ENCODE peak calls at places on chromosome 21, in nine cellular contexts. One of them, this sample, is unnamed.

GRCh38 chr21:39348040-39348354 is 891 bp downstream of the HMGN1 start:
- DNase-seq in psoas muscle: no peak
- DNase-seq in endothelial cell: no peak
- DNase-seq in HFFc6: peak; percentile 5
- DNase-seq in Peyer's patch: no peak
- DNase-seq in ovary: no peak
- DNase-seq in prostate gland: no peak
- DNase-seq in activated B cell treated with CpG ODN at 0.5 μM for 24 hours: no peak
- DNase-seq in PC-9: no peak
- DNase-seq in this sample: no peak

GRCh38 chr21:32004281-32004680 is 131.5 kb downstream of the HUNK start:
- DNase-seq in PC-9: no peak
- DNase-seq in activated B cell treated with CpG ODN at 0.5 μM for 24 hours: no peak
- DNase-seq in Peyer's patch: no peak
- DNase-seq in endothelial cell: no peak
- DNase-seq in prostate gland: no peak
- DNase-seq in ovary: no peak
- DNase-seq in psoas muscle: no peak
- DNase-seq in HFFc6: no peak
- DNase-seq in this sample: no peak

GRCh38 chr21:38037416-38037815 is 121.2 kb upstream of the KCNJ6 start:
- DNase-seq in psoas muscle: no peak
- DNase-seq in prostate gland: no peak
- DNase-seq in ovary: no peak
- DNase-seq in activated B cell treated with CpG ODN at 0.5 μM for 24 hours: no peak
- DNase-seq in Peyer's patch: no peak
- DNase-seq in PC-9: no peak
- DNase-seq in HFFc6: no peak
- DNase-seq in endothelial cell: no peak
- DNase-seq in this sample: no peak

GRCh38 chr21:34974162-34974981 is 74.7 kb downstream of the RUNX1 start:
- DNase-seq in endothelial cell: no peak
- DNase-seq in PC-9: no peak
- DNase-seq in activated B cell treated with CpG ODN at 0.5 μM for 24 hours: no peak
- DNase-seq in HFFc6: no peak
- DNase-seq in ovary: no peak
- DNase-seq in Peyer's patch: no peak
- DNase-seq in prostate gland: no peak
- DNase-seq in psoas muscle: no peak
- DNase-seq in this sample: no peak

GRCh38 chr21:21688877-21689276 is 690.7 kb downstream of the NCAM2 start:
- DNase-seq in endothelial cell: peak; percentile 31
- DNase-seq in activated B cell treated with CpG ODN at 0.5 μM for 24 hours: no peak
- DNase-seq in prostate gland: no peak
- DNase-seq in Peyer's patch: no peak
- DNase-seq in ovary: no peak
- DNase-seq in psoas muscle: no peak
- DNase-seq in HFFc6: peak; percentile 36
- DNase-seq in PC-9: no peak
- DNase-seq in this sample: no peak

GRCh38 chr21:40759061-40759460 is 87.9 kb downstream of the DSCAM start:
- DNase-seq in HFFc6: no peak
- DNase-seq in Peyer's patch: no peak
- DNase-seq in activated B cell treated with CpG ODN at 0.5 μM for 24 hours: no peak
- DNase-seq in psoas muscle: no peak
- DNase-seq in prostate gland: no peak
- DNase-seq in endothelial cell: no peak
- DNase-seq in ovary: no peak
- DNase-seq in PC-9: no peak
- DNase-seq in this sample: no peak

GRCh38 chr21:15788847-15789548 is 59.2 kb downstream of the USP25 start:
- DNase-seq in activated B cell treated with CpG ODN at 0.5 μM for 24 hours: no peak
- DNase-seq in Peyer's patch: no peak
- DNase-seq in HFFc6: peak; percentile 15
- DNase-seq in endothelial cell: no peak
- DNase-seq in ovary: no peak
- DNase-seq in psoas muscle: no peak
- DNase-seq in PC-9: no peak
- DNase-seq in prostate gland: no peak
- DNase-seq in this sample: no peak

GRCh38 chr21:24955275-24955961 is 651.9 kb downstream of the MRPL39 start:
- DNase-seq in PC-9: no peak
- DNase-seq in activated B cell treated with CpG ODN at 0.5 μM for 24 hours: no peak
- DNase-seq in Peyer's patch: no peak
- DNase-seq in prostate gland: no peak
- DNase-seq in psoas muscle: no peak
- DNase-seq in ovary: no peak
- DNase-seq in endothelial cell: no peak
- DNase-seq in HFFc6: no peak
- DNase-seq in this sample: no peak

DNA sequence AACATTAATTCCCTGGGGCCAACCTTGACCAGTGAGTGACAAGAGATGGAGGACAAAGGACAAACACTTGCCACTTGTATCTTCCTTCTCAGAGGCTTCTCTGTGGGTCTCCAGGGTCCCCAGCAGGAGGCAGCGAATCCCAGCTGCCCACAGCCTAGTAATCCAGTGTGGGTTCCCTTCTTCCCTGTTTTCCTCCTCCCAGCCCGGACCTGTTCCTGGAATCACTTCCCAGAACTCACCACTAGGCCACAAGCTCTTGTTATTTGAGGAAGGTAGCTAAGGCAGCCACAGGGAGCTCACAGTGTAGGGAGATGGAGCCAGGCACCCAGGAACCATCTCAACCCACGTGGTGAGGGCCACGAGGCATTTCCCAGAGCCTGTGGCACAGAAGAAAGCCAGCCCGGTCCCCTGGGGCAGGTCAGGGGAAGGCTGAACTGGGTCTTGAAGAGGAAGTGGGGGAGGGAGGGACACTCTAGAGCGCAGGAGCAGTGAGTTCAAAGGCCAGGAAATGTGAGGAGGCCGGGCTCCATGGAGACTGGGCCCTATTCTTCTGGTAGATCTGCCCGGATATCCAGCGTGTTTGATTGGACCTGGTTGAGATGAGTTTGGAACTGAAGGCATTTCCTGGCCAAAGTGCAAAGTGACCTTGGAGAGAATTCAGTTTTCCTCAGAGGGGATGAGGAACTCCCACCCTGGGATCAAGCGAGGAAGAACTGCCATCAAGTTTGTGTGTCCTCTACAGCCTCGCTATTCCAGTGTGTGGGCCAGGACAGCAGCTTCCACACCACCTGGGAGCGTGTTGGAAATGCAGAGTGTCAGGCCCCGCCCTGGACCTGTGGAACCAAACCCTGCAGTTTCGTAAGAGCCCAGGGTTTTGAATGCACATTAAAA is 20.3 kb upstream of the C2CD2 start:
- DNase-seq in endothelial cell: no peak
- DNase-seq in ovary: no peak
- DNase-seq in Peyer's patch: no peak
- DNase-seq in psoas muscle: peak; percentile 32
- DNase-seq in PC-9: no peak
- DNase-seq in HFFc6: no peak
- DNase-seq in prostate gland: no peak
- DNase-seq in activated B cell treated with CpG ODN at 0.5 μM for 24 hours: no peak
- DNase-seq in this sample: peak; percentile 25
- TF ChIP-seq CTCF in endothelial cell: peak; percentile 44
- TF ChIP-seq CTCF in ovary: no peak
- TF ChIP-seq CTCF in Peyer's patch: no peak
- TF ChIP-seq CTCF in psoas muscle: no peak
- TF ChIP-seq CTCF in PC-9: no peak
- TF ChIP-seq CTCF in HFFc6: peak; percentile 54
- TF ChIP-seq CTCF in prostate gland: no peak
- TF ChIP-seq CTCF in activated B cell treated with CpG ODN at 0.5 μM for 24 hours: no peak
- TF ChIP-seq CTCF in this sample: no peak

GRCh38 chr21:44532712-44533111 is 7.3 kb downstream of the KRTAP10-1 start:
- DNase-seq in HFFc6: no peak
- DNase-seq in PC-9: no peak
- DNase-seq in prostate gland: no peak
- DNase-seq in endothelial cell: no peak
- DNase-seq in activated B cell treated with CpG ODN at 0.5 μM for 24 hours: no peak
- DNase-seq in psoas muscle: no peak
- DNase-seq in ovary: no peak
- DNase-seq in Peyer's patch: no peak
- DNase-seq in this sample: no peak

GRCh38 chr21:44532165-44532564 is 7.8 kb downstream of the KRTAP10-1 start:
- DNase-seq in activated B cell treated with CpG ODN at 0.5 μM for 24 hours: no peak
- DNase-seq in ovary: no peak
- DNase-seq in psoas muscle: no peak
- DNase-seq in prostate gland: no peak
- DNase-seq in PC-9: no peak
- DNase-seq in endothelial cell: no peak
- DNase-seq in HFFc6: no peak
- DNase-seq in Peyer's patch: no peak
- DNase-seq in this sample: no peak

GRCh38 chr21:44533121-44533890 is 6.7 kb downstream of the KRTAP10-1 start:
- DNase-seq in psoas muscle: no peak
- DNase-seq in activated B cell treated with CpG ODN at 0.5 μM for 24 hours: peak; percentile 9
- DNase-seq in prostate gland: no peak
- DNase-seq in ovary: no peak
- DNase-seq in Peyer's patch: no peak
- DNase-seq in HFFc6: no peak
- DNase-seq in endothelial cell: no peak
- DNase-seq in PC-9: no peak
- DNase-seq in this sample: no peak

GRCh38 chr21:44534688-44535087 is 5.3 kb downstream of the KRTAP10-1 start:
- DNase-seq in prostate gland: no peak
- DNase-seq in HFFc6: no peak
- DNase-seq in psoas muscle: no peak
- DNase-seq in endothelial cell: no peak
- DNase-seq in PC-9: no peak
- DNase-seq in Peyer's patch: no peak
- DNase-seq in ovary: no peak
- DNase-seq in activated B cell treated with CpG ODN at 0.5 μM for 24 hours: no peak
- DNase-seq in this sample: no peak

DNA sequence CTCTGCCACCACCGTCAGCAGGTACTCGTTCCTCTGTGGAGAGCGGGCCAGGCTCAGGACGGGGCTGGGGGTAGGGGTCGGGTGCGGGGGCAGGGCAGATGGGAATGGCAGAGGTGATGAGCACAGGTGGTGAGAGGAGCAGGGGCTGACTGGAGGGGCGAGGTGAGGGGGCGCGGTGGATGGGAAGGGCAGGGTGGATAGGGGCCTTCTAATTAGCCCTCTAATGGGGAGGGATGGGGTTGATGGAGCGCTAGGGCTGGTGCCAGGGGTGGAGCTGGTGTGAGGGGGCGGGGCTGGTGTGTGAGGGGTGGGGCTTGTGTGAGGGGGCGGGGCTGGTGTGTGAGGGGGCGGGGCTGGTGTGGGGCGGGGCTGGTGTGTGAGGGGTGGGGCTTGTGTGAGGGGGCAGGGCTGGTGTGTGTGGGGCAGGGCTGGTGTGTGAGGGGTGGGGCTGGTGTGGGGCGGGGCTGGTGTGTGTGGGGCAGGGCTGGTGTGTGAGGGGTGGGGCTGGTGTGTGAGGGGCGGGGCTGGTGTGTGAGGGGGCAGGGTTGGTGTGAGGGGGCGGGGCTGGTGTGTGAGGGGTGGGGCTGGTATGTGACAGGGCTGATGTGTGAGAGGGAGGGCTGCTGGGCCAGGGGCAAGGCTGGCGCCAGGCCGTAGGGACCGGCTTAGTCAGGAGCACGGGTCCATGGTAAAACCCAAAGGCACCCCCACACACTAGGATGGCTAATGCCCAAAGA is 5.9 kb downstream of the KRTAP10-1 start:
- DNase-seq in activated B cell treated with CpG ODN at 0.5 μM for 24 hours: peak; percentile 3
- DNase-seq in prostate gland: no peak
- DNase-seq in PC-9: no peak
- DNase-seq in psoas muscle: no peak
- DNase-seq in Peyer's patch: no peak
- DNase-seq in HFFc6: no peak
- DNase-seq in ovary: no peak
- DNase-seq in endothelial cell: no peak
- DNase-seq in this sample: no peak
- TF ChIP-seq CTCF in activated B cell treated with CpG ODN at 0.5 μM for 24 hours: no peak
- TF ChIP-seq CTCF in prostate gland: no peak
- TF ChIP-seq CTCF in PC-9: no peak
- TF ChIP-seq CTCF in psoas muscle: no peak
- TF ChIP-seq CTCF in Peyer's patch: no peak
- TF ChIP-seq CTCF in HFFc6: no peak
- TF ChIP-seq CTCF in ovary: no peak
- TF ChIP-seq CTCF in endothelial cell: no peak
- TF ChIP-seq CTCF in this sample: no peak

GRCh38 chr21:44873356-44874239 is at the start of gene PTTG1IP:
- DNase-seq in ovary: peak; percentile 99
- DNase-seq in PC-9: peak; percentile 86
- DNase-seq in endothelial cell: peak; percentile 99
- DNase-seq in Peyer's patch: peak; percentile 99
- DNase-seq in psoas muscle: peak; percentile 99
- DNase-seq in HFFc6: peak; percentile 93
- DNase-seq in prostate gland: peak; percentile 97
- DNase-seq in activated B cell treated with CpG ODN at 0.5 μM for 24 hours: peak; percentile 98
- DNase-seq in this sample: peak; percentile 100

GRCh38 chr21:44871576-44872265 is 1.8 kb downstream of the PTTG1IP start:
- DNase-seq in HFFc6: peak; percentile 78
- DNase-seq in PC-9: peak; percentile 78
- DNase-seq in Peyer's patch: peak; percentile 63
- DNase-seq in activated B cell treated with CpG ODN at 0.5 μM for 24 hours: no peak
- DNase-seq in prostate gland: peak; percentile 47
- DNase-seq in endothelial cell: no peak
- DNase-seq in ovary: no peak
- DNase-seq in psoas muscle: peak; percentile 60
- DNase-seq in this sample: no peak

GRCh38 chr21:44870748-44871495 is 2.6 kb downstream of the PTTG1IP start:
- DNase-seq in ovary: no peak
- DNase-seq in activated B cell treated with CpG ODN at 0.5 μM for 24 hours: no peak
- DNase-seq in PC-9: peak; percentile 62
- DNase-seq in HFFc6: peak; percentile 21
- DNase-seq in psoas muscle: peak; percentile 74
- DNase-seq in Peyer's patch: peak; percentile 54
- DNase-seq in endothelial cell: no peak
- DNase-seq in prostate gland: peak; percentile 61
- DNase-seq in this sample: no peak

GRCh38 chr21:44872568-44873355 is 728 bp downstream of the PTTG1IP start:
- DNase-seq in activated B cell treated with CpG ODN at 0.5 μM for 24 hours: no peak
- DNase-seq in endothelial cell: peak; percentile 40
- DNase-seq in ovary: peak; percentile 33
- DNase-seq in prostate gland: peak; percentile 33
- DNase-seq in Peyer's patch: peak; percentile 70
- DNase-seq in psoas muscle: peak; percentile 52
- DNase-seq in HFFc6: peak; percentile 24
- DNase-seq in PC-9: no peak
- DNase-seq in this sample: no peak

GRCh38 chr21:44872266-44872567 is 1.3 kb downstream of the PTTG1IP start:
- DNase-seq in endothelial cell: no peak
- DNase-seq in psoas muscle: no peak
- DNase-seq in PC-9: peak; percentile 48
- DNase-seq in prostate gland: no peak
- DNase-seq in Peyer's patch: no peak
- DNase-seq in HFFc6: no peak
- DNase-seq in ovary: no peak
- DNase-seq in activated B cell treated with CpG ODN at 0.5 μM for 24 hours: no peak
- DNase-seq in this sample: no peak
- TF ChIP-seq CTCF in endothelial cell: no peak
- TF ChIP-seq CTCF in psoas muscle: peak; percentile 4
- TF ChIP-seq CTCF in PC-9: peak; percentile 27
- TF ChIP-seq CTCF in prostate gland: peak; percentile 28
- TF ChIP-seq CTCF in Peyer's patch: no peak
- TF ChIP-seq CTCF in HFFc6: no peak
- TF ChIP-seq CTCF in ovary: no peak
- TF ChIP-seq CTCF in activated B cell treated with CpG ODN at 0.5 μM for 24 hours: no peak
- TF ChIP-seq CTCF in this sample: no peak

GRCh38 chr21:33844890-33845205 is 70.8 kb downstream of the ATP5PO start:
- DNase-seq in endothelial cell: no peak
- DNase-seq in PC-9: no peak
- DNase-seq in ovary: no peak
- DNase-seq in activated B cell treated with CpG ODN at 0.5 μM for 24 hours: no peak
- DNase-seq in psoas muscle: no peak
- DNase-seq in HFFc6: no peak
- DNase-seq in prostate gland: no peak
- DNase-seq in Peyer's patch: no peak
- DNase-seq in this sample: no peak

GRCh38 chr21:33841561-33841960 is 74.0 kb downstream of the ATP5PO start:
- DNase-seq in psoas muscle: no peak
- DNase-seq in Peyer's patch: no peak
- DNase-seq in PC-9: no peak
- DNase-seq in ovary: no peak
- DNase-seq in prostate gland: no peak
- DNase-seq in activated B cell treated with CpG ODN at 0.5 μM for 24 hours: no peak
- DNase-seq in HFFc6: no peak
- DNase-seq in endothelial cell: no peak
- DNase-seq in this sample: no peak

GRCh38 chr21:33846141-33846540 is 69.5 kb downstream of the ATP5PO start:
- DNase-seq in activated B cell treated with CpG ODN at 0.5 μM for 24 hours: no peak
- DNase-seq in psoas muscle: no peak
- DNase-seq in ovary: no peak
- DNase-seq in HFFc6: no peak
- DNase-seq in endothelial cell: no peak
- DNase-seq in PC-9: no peak
- DNase-seq in prostate gland: no peak
- DNase-seq in Peyer's patch: no peak
- DNase-seq in this sample: no peak

GRCh38 chr21:33843216-33843615 is 72.4 kb downstream of the ATP5PO start:
- DNase-seq in Peyer's patch: no peak
- DNase-seq in PC-9: no peak
- DNase-seq in ovary: no peak
- DNase-seq in prostate gland: no peak
- DNase-seq in endothelial cell: no peak
- DNase-seq in HFFc6: no peak
- DNase-seq in activated B cell treated with CpG ODN at 0.5 μM for 24 hours: no peak
- DNase-seq in psoas muscle: peak; percentile 41
- DNase-seq in this sample: no peak

DNA sequence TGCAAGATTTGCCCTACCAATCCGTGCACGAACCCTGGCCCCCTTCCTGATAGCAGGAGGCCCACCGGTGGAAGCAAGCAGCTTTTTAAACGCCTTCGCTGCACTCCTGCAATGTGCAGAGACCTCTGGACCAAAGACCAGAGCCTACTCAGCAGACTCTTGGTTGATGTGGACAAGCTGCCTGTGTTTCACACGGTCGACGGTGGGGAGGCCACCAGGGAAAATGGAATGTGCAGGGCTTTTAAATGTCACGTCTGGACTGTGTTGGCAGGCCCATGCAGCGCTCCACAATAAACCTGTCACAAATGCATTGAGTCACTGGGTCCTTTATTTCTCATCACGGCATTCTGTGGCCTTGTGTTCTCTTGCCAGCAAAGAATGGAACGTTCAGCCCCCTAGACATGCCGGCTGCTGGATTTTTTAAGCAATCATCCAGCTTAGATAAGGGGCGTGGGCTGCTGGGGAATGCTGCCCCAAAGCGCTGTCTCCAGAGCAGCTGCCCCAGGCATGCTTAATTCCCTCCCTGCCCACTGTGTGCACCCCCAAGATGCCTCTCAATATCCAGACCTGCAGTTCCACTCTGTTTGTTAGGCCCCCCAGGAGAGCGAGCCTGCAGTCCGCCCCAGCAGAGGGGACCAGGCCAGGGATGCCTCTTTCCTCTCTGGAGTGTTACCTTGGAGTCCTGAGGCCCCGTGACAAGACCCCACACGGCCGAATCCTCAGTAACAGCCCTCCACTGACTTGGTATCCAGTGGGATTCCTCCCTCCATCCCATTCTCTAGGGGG is 71.3 kb downstream of the ATP5PO start:
- DNase-seq in endothelial cell: no peak
- DNase-seq in ovary: no peak
- DNase-seq in activated B cell treated with CpG ODN at 0.5 μM for 24 hours: no peak
- DNase-seq in prostate gland: peak; percentile 69
- DNase-seq in PC-9: no peak
- DNase-seq in Peyer's patch: no peak
- DNase-seq in HFFc6: peak; percentile 77
- DNase-seq in psoas muscle: no peak
- DNase-seq in this sample: no peak
- TF ChIP-seq CTCF in endothelial cell: no peak
- TF ChIP-seq CTCF in ovary: no peak
- TF ChIP-seq CTCF in activated B cell treated with CpG ODN at 0.5 μM for 24 hours: no peak
- TF ChIP-seq CTCF in prostate gland: no peak
- TF ChIP-seq CTCF in PC-9: no peak
- TF ChIP-seq CTCF in Peyer's patch: no peak
- TF ChIP-seq CTCF in HFFc6: no peak
- TF ChIP-seq CTCF in psoas muscle: no peak
- TF ChIP-seq CTCF in this sample: no peak

This sample was measured in mesothelial cell of epicardium.